ENCODE peak calls at places on chromosomes 5 and 9, in nine cellular contexts. T is omental fat pad; Q is NCI-H446; D is AG08396; W is brain microvascular endothelial cell; U is NCI-H1417; S is posterior vena cava; J is stimulated activated naive CD4-positive, alpha-beta T cell; M is caudate nucleus. X is an unnamed sample.

GRCh38 chr5:168286386-168286785 is 5.1 kb upstream of the WWC1 start:
- DNase-seq in T (no peak), Q (no peak), D (no peak), W (no peak), U (no peak), S (no peak), J (no peak), M (peak), X (no peak)

GRCh38 chr9:122562134-122562760 is 9.3 kb downstream of the OR1N2 start:
- DNase-seq in T (no peak), Q (no peak), D (no peak), W (no peak), U (no peak), S (no peak), J (no peak), M (no peak), X (no peak)

GRCh38 chr9:121883281-121884056 is 209.6 kb downstream of the TTLL11 start:
- DNase-seq in T (no peak), Q (no peak), D (no peak), W (peak), U (no peak), S (no peak), J (no peak), M (no peak), X (no peak)

GRCh38 chr9:93467462-93467861 is 14.1 kb upstream of the FAM120AOS start:
- DNase-seq in T (no peak), Q (no peak), D (no peak), W (no peak), U (peak), S (no peak), J (no peak), M (no peak), X (no peak)

GRCh38 chr9:137369111-137369787 is 53.7 kb downstream of the EXD3 start:
- DNase-seq in T (no peak), Q (no peak), D (no peak), W (no peak), U (no peak), S (peak), J (no peak), M (no peak), X (no peak)

GRCh38 chr5:17217421-17218352 is at the start of gene BASP1:
- DNase-seq in T (no peak), Q (peak), D (peak), W (peak), U (peak), S (peak), J (peak), M (peak), X (no peak)

GRCh38 chr9:129630967-129631672 is 5.2 kb downstream of the NTMT1 start:
- DNase-seq in T (no peak), Q (no peak), D (no peak), W (peak), U (no peak), S (no peak), J (no peak), M (no peak), X (no peak)

GRCh38 chr5:57072218-57072892 is 101.5 kb upstream of the GPBP1 start:
- DNase-seq in T (no peak), Q (no peak), D (no peak), W (no peak), U (no peak), S (no peak), J (no peak), M (no peak), X (no peak)

GRCh38 chr5:103186152-103186551 is 66.1 kb downstream of the PPIP5K2 start:
- DNase-seq in T (no peak), Q (no peak), D (no peak), W (no peak), U (no peak), S (no peak), J (no peak), M (no peak), X (no peak)

GRCh38 chr5:14039576-14039975 is 95.1 kb upstream of the DNAH5 start:
- DNase-seq in T (no peak), Q (no peak), D (no peak), W (peak), U (no peak), S (no peak), J (no peak), M (no peak), X (no peak)

GRCh38 chr9:63816742-63817621 is 1468.0 kb downstream of the FOXD4L5 start:
- DNase-seq in T (peak), Q (no peak), D (peak), W (peak), U (no peak), S (peak), J (no peak), M (no peak), X (no peak)

GRCh38 chr9:123049589-123050222 is 16.2 kb downstream of the GPR21 start:
- DNase-seq in T (no peak), Q (peak), D (peak), W (no peak), U (no peak), S (no peak), J (no peak), M (no peak), X (no peak)

GRCh38 chr9:130943780-130944179 is 4.7 kb upstream of the FIBCD1 start:
- DNase-seq in T (no peak), Q (no peak), D (no peak), W (no peak), U (peak), S (no peak), J (no peak), M (no peak), X (no peak)

GRCh38 chr5:102341918-102342317 is 45.8 kb upstream of the SLCO4C1 start:
- DNase-seq in T (no peak), Q (peak), D (no peak), W (no peak), U (peak), S (no peak), J (no peak), M (no peak), X (no peak)

GRCh38 chr5:59034498-59035186 is 451.8 kb downstream of the RAB3C start:
- DNase-seq in T (no peak), Q (no peak), D (peak), W (peak), U (no peak), S (no peak), J (peak), M (no peak), X (no peak)

GRCh38 chr5:143435207-143435657 is 31.7 kb upstream of the NR3C1 start:
- DNase-seq in T (no peak), Q (no peak), D (no peak), W (no peak), U (no peak), S (no peak), J (peak), M (no peak), X (no peak)

GRCh38 chr5:153445875-153446567 is 44.4 kb upstream of the GRIA1 start:
- DNase-seq in T (no peak), Q (no peak), D (no peak), W (peak), U (peak), S (no peak), J (no peak), M (no peak), X (no peak)

GRCh38 chr9:109251776-109252106 is 69.1 kb downstream of the EPB41L4B start:
- DNase-seq in T (no peak), Q (no peak), D (no peak), W (no peak), U (peak), S (no peak), J (no peak), M (no peak), X (no peak)

GRCh38 chr5:115809946-115810345 is 6.5 kb downstream of the CDO1 start:
- DNase-seq in T (no peak), Q (no peak), D (no peak), W (no peak), U (no peak), S (no peak), J (no peak), M (no peak), X (no peak)

GRCh38 chr5:5351288-5352089 is 71.0 kb upstream of the ICE1 start:
- DNase-seq in T (no peak), Q (no peak), D (no peak), W (no peak), U (no peak), S (no peak), J (no peak), M (no peak), X (no peak)

GRCh38 chr5:142141463-142141862 is 32.9 kb downstream of the NDFIP1 start:
- DNase-seq in T (no peak), Q (no peak), D (no peak), W (no peak), U (no peak), S (no peak), J (no peak), M (no peak), X (no peak)

GRCh38 chr9:94717656-94718225 is 8.8 kb upstream of the AOPEP start:
- DNase-seq in T (no peak), Q (no peak), D (no peak), W (peak), U (no peak), S (no peak), J (no peak), M (no peak), X (no peak)

GRCh38 chr5:168433982-168434381 is 52.3 kb upstream of the RARS1 start:
- DNase-seq in T (no peak), Q (no peak), D (no peak), W (peak), U (peak), S (no peak), J (no peak), M (no peak), X (no peak)

GRCh38 chr9:98488578-98489312 is 220.0 kb downstream of the GABBR2 start:
- DNase-seq in T (no peak), Q (no peak), D (peak), W (peak), U (no peak), S (no peak), J (no peak), M (no peak), X (no peak)

GRCh38 chr9:110476251-110476650 is 103.3 kb downstream of the SVEP1 start:
- DNase-seq in T (no peak), Q (no peak), D (no peak), W (no peak), U (no peak), S (no peak), J (no peak), M (no peak), X (no peak)

GRCh38 chr9:95078934-95079333 is 238.6 kb downstream of the FANCC start:
- DNase-seq in T (no peak), Q (no peak), D (no peak), W (no peak), U (no peak), S (no peak), J (no peak), M (no peak), X (no peak)

GRCh38 chr5:87872986-87873385 is 395.7 kb downstream of the TMEM161B start:
- DNase-seq in T (no peak), Q (no peak), D (no peak), W (no peak), U (peak), S (no peak), J (no peak), M (no peak), X (no peak)

GRCh38 chr5:177440211-177440989 is 6.2 kb upstream of the PRR7 start:
- DNase-seq in T (no peak), Q (no peak), D (no peak), W (no peak), U (no peak), S (peak), J (no peak), M (no peak), X (no peak)

GRCh38 chr9:120985759-120986353 is 59.3 kb upstream of the TRAF1 start:
- DNase-seq in T (no peak), Q (no peak), D (peak), W (peak), U (peak), S (no peak), J (no peak), M (no peak), X (no peak)

GRCh38 chr9:109303900-109304299 is 17.0 kb downstream of the EPB41L4B start:
- DNase-seq in T (no peak), Q (no peak), D (no peak), W (no peak), U (no peak), S (no peak), J (no peak), M (no peak), X (no peak)

GRCh38 chr5:61052870-61053269 is 107.9 kb downstream of the NDUFAF2 start:
- DNase-seq in T (no peak), Q (no peak), D (peak), W (peak), U (no peak), S (no peak), J (no peak), M (no peak), X (no peak)

GRCh38 chr5:147481376-147481775 is 28.5 kb downstream of the DPYSL3 start:
- DNase-seq in T (no peak), Q (no peak), D (no peak), W (peak), U (peak), S (no peak), J (no peak), M (no peak), X (no peak)

GRCh38 chr9:136543280-136543679 is 2.6 kb downstream of the NOTCH1 start:
- DNase-seq in T (no peak), Q (no peak), D (no peak), W (no peak), U (no peak), S (no peak), J (peak), M (no peak), X (no peak)

GRCh38 chr5:52709171-52709925 is 78.4 kb upstream of the ITGA1 start:
- DNase-seq in T (no peak), Q (no peak), D (no peak), W (peak), U (no peak), S (no peak), J (no peak), M (no peak), X (no peak)

GRCh38 chr9:88522360-88522759 is 12.6 kb upstream of the NXNL2 start:
- DNase-seq in T (no peak), Q (no peak), D (no peak), W (no peak), U (no peak), S (peak), J (no peak), M (no peak), X (no peak)

GRCh38 chr5:30051976-30052375 is 1141.5 kb upstream of the CDH6 start:
- DNase-seq in T (no peak), Q (no peak), D (no peak), W (no peak), U (no peak), S (no peak), J (no peak), M (no peak), X (no peak)

GRCh38 chr5:6527749-6528455 is 79.2 kb downstream of the UBE2QL1 start:
- DNase-seq in T (no peak), Q (no peak), D (no peak), W (no peak), U (peak), S (no peak), J (no peak), M (no peak), X (no peak)

GRCh38 chr5:100188778-100189177 is 346.4 kb upstream of the FAM174A start:
- DNase-seq in T (no peak), Q (no peak), D (no peak), W (no peak), U (no peak), S (no peak), J (no peak), M (no peak), X (no peak)